ENCODE peak calls at places on chromosomes 5 and 9, in ten cellular contexts. U is heart right ventricle; M is GM12891; A is kidney glomerular epithelial cell; P is caudate nucleus; F is NCI-H345; Z is foreskin keratinocyte; D is effector CD4-positive, alpha-beta T cell; N is GM06990; G is ovary. V is an unnamed sample.

GRCh38 chr5:60334281-60334713 is 365.7 kb downstream of the DEPDC1B start:
- DNase-seq in Z (peak; percentile 70), M (no peak), N (no peak), A (peak; percentile 12), G (no peak), D (no peak), F (no peak), U (no peak), P (no peak), V (no peak)

GRCh38 chr9:105656131-105656921 is 5.9 kb upstream of the TAL2 start:
- DNase-seq in A (no peak), P (no peak), D (no peak), M (peak; percentile 44), Z (peak; percentile 11), F (peak; percentile 57), N (peak; percentile 21), U (peak; percentile 48), G (no peak), V (peak; percentile 79)

GRCh38 chr9:96376926-96377874 is 6.3 kb downstream of the SLC35D2 start:
- DNase-seq in Z (peak; percentile 45), U (no peak), A (peak; percentile 73), N (no peak), M (no peak), P (no peak), G (no peak), D (no peak), F (no peak), V (no peak)

GRCh38 chr5:113321266-113321665 is 113.5 kb downstream of the TSSK1B start:
- DNase-seq in N (no peak), G (peak; percentile 38), D (no peak), U (no peak), F (no peak), Z (no peak), P (no peak), M (no peak), A (peak; percentile 13), V (no peak)

GRCh38 chr5:61020415-61020814 is 75.4 kb downstream of the NDUFAF2 start:
- DNase-seq in N (no peak), M (no peak), D (no peak), P (no peak), U (peak; percentile 15), A (no peak), Z (no peak), G (no peak), F (no peak), V (peak; percentile 6)

GRCh38 chr5:132066871-132067270 is 6.4 kb downstream of the IL3 start:
- DNase-seq in P (no peak), N (no peak), F (no peak), G (no peak), U (no peak), A (no peak), D (no peak), M (no peak), Z (no peak), V (no peak)

GRCh38 chr5:169576181-169576598 is 7.4 kb upstream of the SPDL1 start:
- DNase-seq in Z (peak; percentile 89), P (no peak), F (no peak), G (peak; percentile 48), A (peak; percentile 80), D (no peak), M (no peak), U (no peak), N (no peak), V (no peak)

GRCh38 chr9:72041775-72042194 is 18.6 kb downstream of the C9orf57 start:
- DNase-seq in D (no peak), F (no peak), U (peak; percentile 36), M (no peak), Z (peak; percentile 87), N (no peak), A (no peak), G (peak; percentile 44), P (no peak), V (peak; percentile 13)

GRCh38 chr9:136342191-136343120 is 15.1 kb downstream of the GPSM1 start:
- DNase-seq in M (peak; percentile 80), P (no peak), A (no peak), F (no peak), D (peak; percentile 20), Z (no peak), G (peak; percentile 81), N (peak; percentile 81), U (peak; percentile 90), V (peak; percentile 93)

GRCh38 chr9:91843623-91844111 is 106.4 kb downstream of the ROR2 start:
- DNase-seq in G (peak; percentile 63), N (no peak), A (no peak), P (no peak), D (no peak), F (no peak), Z (no peak), U (no peak), M (no peak), V (no peak)

GRCh38 chr9:29332789-29333188 is 1759.5 kb upstream of the C9orf72 start:
- DNase-seq in P (no peak), Z (peak; percentile 83), F (no peak), A (peak; percentile 48), M (no peak), D (no peak), N (no peak), G (no peak), U (no peak), V (no peak)

GRCh38 chr5:55027589-55027988 is 3.5 kb downstream of the GZMK start:
- DNase-seq in N (no peak), G (no peak), F (no peak), P (no peak), M (no peak), D (no peak), A (no peak), Z (no peak), U (no peak), V (no peak)

GRCh38 chr5:58072202-58072791 is 387.6 kb downstream of the PLK2 start:
- DNase-seq in M (no peak), F (peak; percentile 63), G (no peak), P (no peak), U (no peak), N (no peak), Z (no peak), A (no peak), D (no peak), V (no peak)

GRCh38 chr9:108889649-108890067 is 27.6 kb downstream of the ACTL7A start:
- DNase-seq in G (no peak), M (no peak), U (no peak), F (no peak), Z (peak; percentile 26), A (no peak), P (no peak), D (no peak), N (no peak), V (peak; percentile 36)

GRCh38 chr5:159504857-159505304 is 174.6 kb upstream of the IL12B start:
- DNase-seq in Z (peak; percentile 59), U (peak; percentile 25), A (no peak), D (no peak), F (no peak), G (peak; percentile 68), N (no peak), P (no peak), M (no peak), V (no peak)

GRCh38 chr9:98706651-98707103 is 2.1 kb downstream of the GABBR2 start:
- DNase-seq in D (no peak), F (peak; percentile 73), A (no peak), U (no peak), G (no peak), P (no peak), Z (no peak), N (no peak), M (no peak), V (no peak)

GRCh38 chr9:125679597-125680189 is 27.3 kb downstream of the MAPKAP1 start:
- DNase-seq in M (no peak), G (no peak), F (no peak), P (no peak), D (no peak), N (no peak), A (no peak), Z (peak; percentile 65), U (no peak), V (no peak)

GRCh38 chr5:91079037-91079436 is 304.1 kb downstream of the ARRDC3 start:
- DNase-seq in A (peak; percentile 76), G (no peak), N (no peak), D (no peak), P (no peak), Z (no peak), M (no peak), U (no peak), F (peak; percentile 11), V (no peak)

GRCh38 chr5:176819476-176819875 is 9.1 kb downstream of the UNC5A start:
- DNase-seq in A (no peak), M (no peak), F (no peak), P (no peak), D (no peak), U (no peak), G (no peak), Z (no peak), N (no peak), V (peak; percentile 71)

GRCh38 chr5:124403281-124403680 is 343.2 kb downstream of the ZNF608 start:
- DNase-seq in Z (no peak), N (no peak), P (no peak), D (no peak), A (no peak), U (no peak), M (no peak), G (no peak), F (no peak), V (no peak)

GRCh38 chr5:96070625-96071246 is 109.1 kb upstream of the ELL2 start:
- DNase-seq in F (no peak), P (no peak), N (no peak), U (no peak), Z (no peak), D (no peak), G (no peak), A (no peak), M (no peak), V (no peak)

GRCh38 chr5:132260714-132261615 is 3.5 kb downstream of the PDLIM4 start:
- DNase-seq in F (no peak), Z (no peak), P (no peak), M (no peak), D (no peak), A (peak; percentile 97), U (peak; percentile 39), N (no peak), G (peak; percentile 67), V (peak; percentile 86)

GRCh38 chr9:111413996-111414395 is 70.2 kb downstream of the ECPAS start:
- DNase-seq in P (no peak), D (no peak), Z (no peak), M (no peak), F (no peak), U (no peak), N (no peak), A (no peak), G (no peak), V (no peak)

GRCh38 chr5:59367791-59368394 is 525.6 kb downstream of the PDE4D start:
- DNase-seq in U (no peak), D (peak; percentile 10), F (peak; percentile 43), Z (peak; percentile 44), A (peak; percentile 28), G (peak; percentile 62), N (no peak), M (no peak), P (no peak), V (peak; percentile 13)

GRCh38 chr5:103327893-103328292 is 69.3 kb downstream of the MACIR start:
- DNase-seq in F (no peak), N (no peak), A (no peak), Z (no peak), D (no peak), M (no peak), G (no peak), P (no peak), U (no peak), V (no peak)

GRCh38 chr9:127835930-127836586 is 18.4 kb downstream of the ENG start:
- DNase-seq in A (no peak), G (peak; percentile 81), U (peak; percentile 61), N (no peak), D (no peak), P (no peak), F (no peak), M (no peak), Z (no peak), V (no peak)

GRCh38 chr5:20335978-20336377 is 348.0 kb upstream of the CDH18 start:
- DNase-seq in U (no peak), G (no peak), D (no peak), N (no peak), A (no peak), P (no peak), F (no peak), Z (no peak), M (no peak), V (no peak)

GRCh38 chr5:124034301-124034700 is 522.3 kb downstream of the CSNK1G3 start:
- DNase-seq in A (no peak), U (no peak), G (no peak), F (no peak), M (no peak), P (no peak), Z (no peak), D (no peak), N (no peak), V (no peak)